ENCODE peak calls at places on chromosomes 1 and 21, in ten cellular contexts. One of them, this sample, is unnamed.

GRCh38 chr1:202252271-202252670 is 58.7 kb downstream of the LGR6 start:
- DNase-seq in HTR-8/SVneo: no peak
- DNase-seq in NCI-H1092: no peak
- DNase-seq in GM20000: no peak
- DNase-seq in activated CD4-positive, alpha-beta T cell treated with anti-CD3 and anti-CD28 coated beads for 24 hours: no peak
- DNase-seq in stimulated activated CD4-positive, alpha-beta T cell treated with anti-CD3 and anti-CD28 coated beads, Interleukin-12 subunit alpha, Interleukin-12 subunit beta, amount 100 ng/mL, for 24 hours: no peak
- DNase-seq in DMS153: no peak
- DNase-seq in H4: no peak
- DNase-seq in GM06990: no peak
- DNase-seq in hippocampal formation: no peak
- DNase-seq in this sample: no peak

GRCh38 chr1:235635938-235636663 is 13.5 kb downstream of the GNG4 start:
- DNase-seq in HTR-8/SVneo: no peak
- DNase-seq in NCI-H1092: no peak
- DNase-seq in GM20000: no peak
- DNase-seq in activated CD4-positive, alpha-beta T cell treated with anti-CD3 and anti-CD28 coated beads for 24 hours: no peak
- DNase-seq in stimulated activated CD4-positive, alpha-beta T cell treated with anti-CD3 and anti-CD28 coated beads, Interleukin-12 subunit alpha, Interleukin-12 subunit beta, amount 100 ng/mL, for 24 hours: no peak
- DNase-seq in DMS153: no peak
- DNase-seq in H4: no peak
- DNase-seq in GM06990: no peak
- DNase-seq in hippocampal formation: no peak
- DNase-seq in this sample: no peak

GRCh38 chr1:1665815-1666251 is 7.0 kb upstream of the CDK11B start:
- DNase-seq in HTR-8/SVneo: no peak
- DNase-seq in NCI-H1092: no peak
- DNase-seq in GM20000: no peak
- DNase-seq in activated CD4-positive, alpha-beta T cell treated with anti-CD3 and anti-CD28 coated beads for 24 hours: peak; percentile 22
- DNase-seq in stimulated activated CD4-positive, alpha-beta T cell treated with anti-CD3 and anti-CD28 coated beads, Interleukin-12 subunit alpha, Interleukin-12 subunit beta, amount 100 ng/mL, for 24 hours: no peak
- DNase-seq in DMS153: no peak
- DNase-seq in H4: no peak
- DNase-seq in GM06990: no peak
- DNase-seq in hippocampal formation: no peak
- DNase-seq in this sample: peak; percentile 23

GRCh38 chr1:235156745-235157144 is 4.3 kb downstream of the RBM34 start:
- DNase-seq in HTR-8/SVneo: no peak
- DNase-seq in NCI-H1092: no peak
- DNase-seq in GM20000: no peak
- DNase-seq in activated CD4-positive, alpha-beta T cell treated with anti-CD3 and anti-CD28 coated beads for 24 hours: no peak
- DNase-seq in stimulated activated CD4-positive, alpha-beta T cell treated with anti-CD3 and anti-CD28 coated beads, Interleukin-12 subunit alpha, Interleukin-12 subunit beta, amount 100 ng/mL, for 24 hours: no peak
- DNase-seq in DMS153: no peak
- DNase-seq in H4: no peak
- DNase-seq in GM06990: no peak
- DNase-seq in hippocampal formation: no peak
- DNase-seq in this sample: no peak

GRCh38 chr1:117609471-117609911 is 3.6 kb downstream of the TENT5C start:
- DNase-seq in HTR-8/SVneo: no peak
- DNase-seq in NCI-H1092: no peak
- DNase-seq in GM20000: no peak
- DNase-seq in activated CD4-positive, alpha-beta T cell treated with anti-CD3 and anti-CD28 coated beads for 24 hours: no peak
- DNase-seq in stimulated activated CD4-positive, alpha-beta T cell treated with anti-CD3 and anti-CD28 coated beads, Interleukin-12 subunit alpha, Interleukin-12 subunit beta, amount 100 ng/mL, for 24 hours: no peak
- DNase-seq in DMS153: no peak
- DNase-seq in H4: no peak
- DNase-seq in GM06990: no peak
- DNase-seq in hippocampal formation: no peak
- DNase-seq in this sample: no peak

GRCh38 chr1:234533034-234533571 is 54.1 kb upstream of the TARBP1 start:
- DNase-seq in HTR-8/SVneo: no peak
- DNase-seq in NCI-H1092: no peak
- DNase-seq in GM20000: no peak
- DNase-seq in activated CD4-positive, alpha-beta T cell treated with anti-CD3 and anti-CD28 coated beads for 24 hours: no peak
- DNase-seq in stimulated activated CD4-positive, alpha-beta T cell treated with anti-CD3 and anti-CD28 coated beads, Interleukin-12 subunit alpha, Interleukin-12 subunit beta, amount 100 ng/mL, for 24 hours: no peak
- DNase-seq in DMS153: no peak
- DNase-seq in H4: no peak
- DNase-seq in GM06990: no peak
- DNase-seq in hippocampal formation: peak; percentile 38
- DNase-seq in this sample: no peak

GRCh38 chr1:203428981-203429599 is 46.5 kb upstream of the PRELP start:
- DNase-seq in HTR-8/SVneo: no peak
- DNase-seq in NCI-H1092: peak; percentile 48
- DNase-seq in GM20000: no peak
- DNase-seq in activated CD4-positive, alpha-beta T cell treated with anti-CD3 and anti-CD28 coated beads for 24 hours: no peak
- DNase-seq in stimulated activated CD4-positive, alpha-beta T cell treated with anti-CD3 and anti-CD28 coated beads, Interleukin-12 subunit alpha, Interleukin-12 subunit beta, amount 100 ng/mL, for 24 hours: no peak
- DNase-seq in DMS153: peak; percentile 90
- DNase-seq in H4: no peak
- DNase-seq in GM06990: peak; percentile 56
- DNase-seq in hippocampal formation: no peak
- DNase-seq in this sample: no peak

GRCh38 chr1:7266561-7266960 is 481.3 kb downstream of the CAMTA1 start:
- DNase-seq in HTR-8/SVneo: no peak
- DNase-seq in NCI-H1092: no peak
- DNase-seq in GM20000: no peak
- DNase-seq in activated CD4-positive, alpha-beta T cell treated with anti-CD3 and anti-CD28 coated beads for 24 hours: no peak
- DNase-seq in stimulated activated CD4-positive, alpha-beta T cell treated with anti-CD3 and anti-CD28 coated beads, Interleukin-12 subunit alpha, Interleukin-12 subunit beta, amount 100 ng/mL, for 24 hours: no peak
- DNase-seq in DMS153: no peak
- DNase-seq in H4: no peak
- DNase-seq in GM06990: no peak
- DNase-seq in hippocampal formation: no peak
- DNase-seq in this sample: no peak

GRCh38 chr1:236997882-236998281 is 6.4 kb downstream of the MT1HL1 start:
- DNase-seq in HTR-8/SVneo: no peak
- DNase-seq in NCI-H1092: peak; percentile 68
- DNase-seq in GM20000: no peak
- DNase-seq in activated CD4-positive, alpha-beta T cell treated with anti-CD3 and anti-CD28 coated beads for 24 hours: no peak
- DNase-seq in stimulated activated CD4-positive, alpha-beta T cell treated with anti-CD3 and anti-CD28 coated beads, Interleukin-12 subunit alpha, Interleukin-12 subunit beta, amount 100 ng/mL, for 24 hours: no peak
- DNase-seq in DMS153: peak; percentile 21
- DNase-seq in H4: no peak
- DNase-seq in GM06990: no peak
- DNase-seq in hippocampal formation: no peak
- DNase-seq in this sample: no peak

GRCh38 chr1:21292991-21293536 is 2.8 kb upstream of the ECE1 start:
- DNase-seq in HTR-8/SVneo: no peak
- DNase-seq in NCI-H1092: no peak
- DNase-seq in GM20000: peak; percentile 80
- DNase-seq in activated CD4-positive, alpha-beta T cell treated with anti-CD3 and anti-CD28 coated beads for 24 hours: peak; percentile 51
- DNase-seq in stimulated activated CD4-positive, alpha-beta T cell treated with anti-CD3 and anti-CD28 coated beads, Interleukin-12 subunit alpha, Interleukin-12 subunit beta, amount 100 ng/mL, for 24 hours: peak; percentile 31
- DNase-seq in DMS153: no peak
- DNase-seq in H4: no peak
- DNase-seq in GM06990: peak; percentile 81
- DNase-seq in hippocampal formation: no peak
- DNase-seq in this sample: peak; percentile 67

GRCh38 chr1:53781654-53782053 is 42.7 kb upstream of the GLIS1 start:
- DNase-seq in HTR-8/SVneo: no peak
- DNase-seq in NCI-H1092: no peak
- DNase-seq in GM20000: no peak
- DNase-seq in activated CD4-positive, alpha-beta T cell treated with anti-CD3 and anti-CD28 coated beads for 24 hours: no peak
- DNase-seq in stimulated activated CD4-positive, alpha-beta T cell treated with anti-CD3 and anti-CD28 coated beads, Interleukin-12 subunit alpha, Interleukin-12 subunit beta, amount 100 ng/mL, for 24 hours: no peak
- DNase-seq in DMS153: no peak
- DNase-seq in H4: no peak
- DNase-seq in GM06990: no peak
- DNase-seq in hippocampal formation: no peak
- DNase-seq in this sample: no peak

GRCh38 chr1:90402893-90403849 is 313.9 kb downstream of the BARHL2 start:
- DNase-seq in HTR-8/SVneo: peak; percentile 39
- DNase-seq in NCI-H1092: no peak
- DNase-seq in GM20000: no peak
- DNase-seq in activated CD4-positive, alpha-beta T cell treated with anti-CD3 and anti-CD28 coated beads for 24 hours: no peak
- DNase-seq in stimulated activated CD4-positive, alpha-beta T cell treated with anti-CD3 and anti-CD28 coated beads, Interleukin-12 subunit alpha, Interleukin-12 subunit beta, amount 100 ng/mL, for 24 hours: no peak
- DNase-seq in DMS153: peak; percentile 86
- DNase-seq in H4: peak; percentile 95
- DNase-seq in GM06990: no peak
- DNase-seq in hippocampal formation: no peak
- DNase-seq in this sample: no peak

GRCh38 chr1:181190362-181191035 is 102.0 kb downstream of the IER5 start:
- DNase-seq in HTR-8/SVneo: no peak
- DNase-seq in NCI-H1092: peak; percentile 30
- DNase-seq in GM20000: peak; percentile 41
- DNase-seq in activated CD4-positive, alpha-beta T cell treated with anti-CD3 and anti-CD28 coated beads for 24 hours: no peak
- DNase-seq in stimulated activated CD4-positive, alpha-beta T cell treated with anti-CD3 and anti-CD28 coated beads, Interleukin-12 subunit alpha, Interleukin-12 subunit beta, amount 100 ng/mL, for 24 hours: no peak
- DNase-seq in DMS153: peak; percentile 23
- DNase-seq in H4: no peak
- DNase-seq in GM06990: no peak
- DNase-seq in hippocampal formation: no peak
- DNase-seq in this sample: no peak

GRCh38 chr1:80181418-80181817 is 1174.9 kb upstream of the ADGRL4 start:
- DNase-seq in HTR-8/SVneo: no peak
- DNase-seq in NCI-H1092: no peak
- DNase-seq in GM20000: no peak
- DNase-seq in activated CD4-positive, alpha-beta T cell treated with anti-CD3 and anti-CD28 coated beads for 24 hours: no peak
- DNase-seq in stimulated activated CD4-positive, alpha-beta T cell treated with anti-CD3 and anti-CD28 coated beads, Interleukin-12 subunit alpha, Interleukin-12 subunit beta, amount 100 ng/mL, for 24 hours: no peak
- DNase-seq in DMS153: no peak
- DNase-seq in H4: no peak
- DNase-seq in GM06990: no peak
- DNase-seq in hippocampal formation: no peak
- DNase-seq in this sample: no peak

GRCh38 chr21:35227774-35228173 is 178.7 kb upstream of the RUNX1 start:
- DNase-seq in HTR-8/SVneo: no peak
- DNase-seq in NCI-H1092: peak; percentile 32
- DNase-seq in GM20000: no peak
- DNase-seq in activated CD4-positive, alpha-beta T cell treated with anti-CD3 and anti-CD28 coated beads for 24 hours: no peak
- DNase-seq in stimulated activated CD4-positive, alpha-beta T cell treated with anti-CD3 and anti-CD28 coated beads, Interleukin-12 subunit alpha, Interleukin-12 subunit beta, amount 100 ng/mL, for 24 hours: no peak
- DNase-seq in DMS153: peak; percentile 89
- DNase-seq in H4: no peak
- DNase-seq in GM06990: peak; percentile 68
- DNase-seq in hippocampal formation: no peak
- DNase-seq in this sample: no peak

This sample was measured in GM10248.